ENCODE peak calls at places on chromosomes 6 and 20, in four cellular contexts. J is NCI-H1105; U is activated naive CD4-positive, alpha-beta T cell treated with anti-CD3 and anti-CD28 coated beads, Interleukin-2, amount 10 ng/mL, durations not matched to agents 7 days and 5 days; G is NCI-H69. A is an unnamed sample.

GRCh38 chr6:38319259-38320255 is 320.2 kb downstream of the BTBD9 start:
- DNase-seq in J (no peak), U (no peak), G (peak), A (no peak)

GRCh38 chr6:157615951-157616350 is 207.1 kb upstream of the SNX9 start:
- DNase-seq in J (no peak), U (no peak), G (no peak), A (no peak)

GRCh38 chr20:796916-797315 is 28.6 kb upstream of the SLC52A3 start:
- DNase-seq in J (no peak), U (no peak), G (no peak), A (no peak)

GRCh38 chr20:63741676-63742380 is 2.3 kb downstream of the SLC2A4RG start:
- DNase-seq in J (no peak), U (no peak), G (no peak), A (peak)

GRCh38 chr20:62760536-62761057 is 35.7 kb upstream of the MRGBP start:
- DNase-seq in J (no peak), U (no peak), G (no peak), A (no peak)

GRCh38 chr6:130676077-130676772 is 151.0 kb upstream of the SMLR1 start:
- DNase-seq in J (peak), U (no peak), G (peak), A (no peak)

GRCh38 chr6:33763483-33763882 is 16.8 kb upstream of the IP6K3 start:
- DNase-seq in J (no peak), U (no peak), G (no peak), A (no peak)

GRCh38 chr20:47063407-47063806 is 168.8 kb downstream of the EYA2 start:
- DNase-seq in J (no peak), U (no peak), G (peak), A (no peak)

GRCh38 chr20:47927385-47927851 is 142.1 kb upstream of the SULF2 start:
- DNase-seq in J (no peak), U (no peak), G (no peak), A (no peak)

GRCh38 chr6:7541175-7542064 is at the start of gene DSP:
- DNase-seq in J (peak), U (peak), G (peak), A (peak)

GRCh38 chr6:73604020-73604419 is 49.8 kb downstream of the SLC17A5 start:
- DNase-seq in J (no peak), U (no peak), G (no peak), A (no peak)

GRCh38 chr20:40489886-40490285 is 199.2 kb downstream of the MAFB start:
- DNase-seq in J (no peak), U (no peak), G (no peak), A (no peak)

GRCh38 chr20:25005661-25006060 is 13.1 kb upstream of the APMAP start:
- DNase-seq in J (no peak), U (no peak), G (peak), A (peak)

GRCh38 chr6:170290306-170291128 is at the start of gene DLL1:
- DNase-seq in J (peak), U (peak), G (peak), A (no peak)

GRCh38 chr20:48910360-48910781 is 11.1 kb upstream of the ARFGEF2 start:
- DNase-seq in J (no peak), U (no peak), G (no peak), A (no peak)

GRCh38 chr6:142014515-142014914 is 118.2 kb upstream of the GJE1 start:
- DNase-seq in J (no peak), U (no peak), G (peak), A (no peak)

GRCh38 chr6:166556871-166557322 is 29.6 kb downstream of the RAMACL start:
- DNase-seq in J (peak), U (no peak), G (peak), A (no peak)

GRCh38 chr20:13147971-13148370 is 73.1 kb upstream of the ISM1 start:
- DNase-seq in J (no peak), U (no peak), G (no peak), A (no peak)

GRCh38 chr6:42304313-42304712 is 86.7 kb upstream of the MRPS10 start:
- DNase-seq in J (no peak), U (no peak), G (peak), A (no peak)